ENCODE peak calls at places on chromosomes 2 and 18, in four cellular contexts. One of them, this sample, is unnamed. For H3K4me1, the result is how much of the 10 kb centered on the place peaks cover.

GRCh38 chr2:182207049-182207746 is 219.6 kb downstream of the PDE1A start:
- DNase-seq in mesenchymal stem cell: no peak
- DNase-seq in SK-N-SH: no peak
- DNase-seq in H9: no peak
- DNase-seq in this sample: no peak

GRCh38 chr2:11752906-11753305 is 6.5 kb downstream of the LPIN1 start:
- DNase-seq in mesenchymal stem cell: no peak
- DNase-seq in SK-N-SH: peak
- DNase-seq in H9: no peak
- DNase-seq in this sample: no peak

GRCh38 chr2:239297142-239298125 is 103.4 kb downstream of the HDAC4 start:
- DNase-seq in mesenchymal stem cell: no peak
- DNase-seq in SK-N-SH: no peak
- DNase-seq in H9: no peak
- DNase-seq in this sample: peak

GRCh38 chr2:128318776-128319456 is at the start of gene HS6ST1:
- DNase-seq in mesenchymal stem cell: peak
- DNase-seq in SK-N-SH: peak
- DNase-seq in H9: peak
- DNase-seq in this sample: peak

GRCh38 chr2:121707920-121708361 is 28.7 kb downstream of the NIFK start:
- DNase-seq in mesenchymal stem cell: no peak
- DNase-seq in SK-N-SH: no peak
- DNase-seq in H9: no peak
- DNase-seq in this sample: peak

GRCh38 chr2:177429688-177430325 is 37.2 kb downstream of the AGPS start:
- DNase-seq in mesenchymal stem cell: peak
- DNase-seq in SK-N-SH: no peak
- DNase-seq in H9: no peak
- DNase-seq in this sample: no peak

GRCh38 chr2:186576614-186577013 is 13.2 kb upstream of the ITGAV start:
- DNase-seq in mesenchymal stem cell: peak
- DNase-seq in SK-N-SH: no peak
- DNase-seq in H9: no peak
- DNase-seq in this sample: no peak

GRCh38 chr18:76232813-76233212 is 262.2 kb downstream of the ZNF516 start:
- DNase-seq in mesenchymal stem cell: no peak
- DNase-seq in SK-N-SH: no peak
- DNase-seq in H9: no peak
- DNase-seq in this sample: no peak

GRCh38 chr2:43188561-43189386 is 37.6 kb downstream of the ZFP36L2 start:
- DNase-seq in mesenchymal stem cell: no peak
- DNase-seq in SK-N-SH: no peak
- DNase-seq in H9: no peak
- DNase-seq in this sample: no peak

GRCh38 chr2:46960618-46961017 is 45.0 kb upstream of the MCFD2 start:
- DNase-seq in mesenchymal stem cell: no peak
- DNase-seq in SK-N-SH: no peak
- DNase-seq in H9: no peak
- DNase-seq in this sample: peak

GRCh38 chr2:101689120-101689827 is 8.2 kb upstream of the MAP4K4 start:
- DNase-seq in mesenchymal stem cell: no peak
- DNase-seq in SK-N-SH: no peak
- DNase-seq in H9: no peak
- DNase-seq in this sample: no peak

GRCh38 chr2:9287400-9288059 is 80.9 kb downstream of the ASAP2 start:
- DNase-seq in mesenchymal stem cell: peak
- DNase-seq in SK-N-SH: no peak
- DNase-seq in H9: no peak
- DNase-seq in this sample: no peak

GRCh38 chr2:38446972-38447561 is 70.0 kb upstream of the ATL2 start:
- DNase-seq in mesenchymal stem cell: no peak
- DNase-seq in SK-N-SH: no peak
- DNase-seq in H9: no peak
- DNase-seq in this sample: no peak

GRCh38 chr2:112162956-112163355 is 24.8 kb downstream of the FBLN7 start:
- DNase-seq in mesenchymal stem cell: no peak
- DNase-seq in SK-N-SH: no peak
- DNase-seq in H9: peak
- DNase-seq in this sample: peak

GRCh38 chr2:64090264-64090663 is 54.0 kb downstream of the PELI1 start:
- DNase-seq in mesenchymal stem cell: no peak
- DNase-seq in SK-N-SH: no peak
- DNase-seq in H9: no peak
- DNase-seq in this sample: no peak
- H3K9ac ChIP-seq in mesenchymal stem cell: no peak
- H3K9ac ChIP-seq in SK-N-SH: no peak
- H3K9ac ChIP-seq in H9: no peak
- H3K9ac ChIP-seq in this sample: no peak

GRCh38 chr18:61831071-61831470 is 61.7 kb downstream of the RNF152 start:
- DNase-seq in mesenchymal stem cell: peak
- DNase-seq in SK-N-SH: peak
- DNase-seq in H9: no peak
- DNase-seq in this sample: no peak
- H3K4me1 ChIP-seq in mesenchymal stem cell: under half
- H3K4me1 ChIP-seq in SK-N-SH: under half
- H3K4me1 ChIP-seq in H9: under half
- H3K4me1 ChIP-seq in this sample: under half

DNA sequence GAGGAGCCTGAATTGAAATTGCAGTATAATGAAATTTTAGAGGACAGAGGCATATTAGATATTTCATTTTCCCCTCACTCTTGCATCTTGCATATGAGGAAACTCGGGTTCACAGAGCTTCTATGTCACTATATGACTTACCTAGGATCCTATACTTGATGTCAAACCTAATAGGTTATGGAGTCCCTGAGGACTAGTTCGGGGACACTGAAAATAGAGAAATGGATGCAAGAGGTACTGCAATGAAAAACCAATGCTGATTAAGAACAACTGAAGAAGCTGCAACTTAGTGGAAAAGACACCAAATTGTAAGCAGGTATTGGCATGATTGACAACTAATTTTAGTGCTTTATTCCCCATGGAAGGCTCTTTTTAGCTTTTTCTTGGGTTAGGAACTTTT is 210.1 kb downstream of the IKZF2 start:
- DNase-seq in mesenchymal stem cell: no peak
- DNase-seq in SK-N-SH: no peak
- DNase-seq in H9: no peak
- DNase-seq in this sample: no peak
- H3K27ac ChIP-seq in mesenchymal stem cell: no peak
- H3K27ac ChIP-seq in SK-N-SH: no peak
- H3K27ac ChIP-seq in H9: peak
- H3K27ac ChIP-seq in this sample: no peak

GRCh38 chr2:85132392-85132791 is 800 bp upstream of the TCF7L1 start:
- DNase-seq in mesenchymal stem cell: no peak
- DNase-seq in SK-N-SH: peak
- DNase-seq in H9: no peak
- DNase-seq in this sample: no peak
- H3K9ac ChIP-seq in mesenchymal stem cell: peak
- H3K9ac ChIP-seq in SK-N-SH: peak
- H3K9ac ChIP-seq in H9: no peak
- H3K9ac ChIP-seq in this sample: peak

GRCh38 chr18:493974-494601 is 6.4 kb downstream of the COLEC12 start:
- DNase-seq in mesenchymal stem cell: no peak
- DNase-seq in SK-N-SH: no peak
- DNase-seq in H9: no peak
- DNase-seq in this sample: no peak
- H3K4me1 ChIP-seq in mesenchymal stem cell: under half
- H3K4me1 ChIP-seq in SK-N-SH: under half
- H3K4me1 ChIP-seq in H9: under half
- H3K4me1 ChIP-seq in this sample: under half